ENCODE peak calls at places on chromosomes 11 and 22, in ten cellular contexts. J is K562, R is transverse colon, A is GM12891, V is breast epithelium, N is endothelial cell of umbilical vein, K is HL-60, Q is sigmoid colon, P is SK-N-MC, Z is HepG2. M is an unnamed sample.

GRCh38 chr11:61133145-61133544 is 28.1 kb downstream of the VPS37C start:
- DNase-seq in J (no peak), R (no peak), A (no peak), V (no peak), N (no peak), K (no peak), Q (peak; percentile 34), P (no peak), Z (no peak), M (no peak)

GRCh38 chr22:31891366-31892079 is 52.8 kb upstream of the YWHAH start:
- DNase-seq in J (peak; percentile 51), R (no peak), A (no peak), V (no peak), N (no peak), K (no peak), Q (no peak), P (no peak), Z (no peak), M (no peak)

GRCh38 chr22:40803292-40803691 is 15.9 kb downstream of the SLC25A17 start:
- DNase-seq in J (no peak), R (no peak), A (no peak), V (no peak), N (peak; percentile 30), K (no peak), Q (no peak), P (no peak), Z (no peak), M (no peak)

GRCh38 chr11:78957481-78958245 is 383.0 kb upstream of the NARS2 start:
- DNase-seq in J (no peak), R (no peak), A (no peak), V (no peak), N (peak; percentile 33), K (no peak), Q (no peak), P (no peak), Z (no peak), M (no peak)

GRCh38 chr11:23991140-23991539 is 505.7 kb upstream of the LUZP2 start:
- DNase-seq in J (no peak), R (no peak), A (no peak), V (no peak), N (peak; percentile 37), K (no peak), Q (no peak), P (no peak), Z (no peak), M (no peak)

GRCh38 chr11:34342008-34342533 is 15.7 kb downstream of the ABTB2 start:
- DNase-seq in J (no peak), R (peak; percentile 60), A (no peak), V (peak; percentile 26), N (no peak), K (no peak), Q (peak; percentile 67), P (no peak), Z (no peak), M (no peak)

GRCh38 chr11:7281083-7281482 is 29.4 kb downstream of the SYT9 start:
- DNase-seq in J (no peak), R (no peak), A (no peak), V (peak; percentile 24), N (peak; percentile 20), K (no peak), Q (no peak), P (no peak), Z (peak; percentile 4), M (no peak)

GRCh38 chr11:100890779-100891178 is 203.7 kb downstream of the ARHGAP42 start:
- DNase-seq in J (no peak), R (no peak), A (no peak), V (no peak), N (no peak), K (no peak), Q (no peak), P (no peak), Z (no peak), M (no peak)

GRCh38 chr22:48742191-48742555 is 1085.5 kb downstream of the BRD1 start:
- DNase-seq in J (no peak), R (no peak), A (no peak), V (no peak), N (no peak), K (no peak), Q (no peak), P (no peak), Z (no peak), M (peak; percentile 79)

GRCh38 chr11:46352063-46352841 is 5.0 kb downstream of the DGKZ start:
- DNase-seq in J (peak; percentile 75), R (peak; percentile 41), A (peak; percentile 70), V (peak; percentile 69), N (peak; percentile 30), K (peak; percentile 54), Q (no peak), P (no peak), Z (no peak), M (no peak)

GRCh38 chr11:65113361-65113756 is 1.7 kb downstream of the TM7SF2 start:
- DNase-seq in J (no peak), R (no peak), A (no peak), V (no peak), N (no peak), K (no peak), Q (peak; percentile 66), P (no peak), Z (no peak), M (peak; percentile 75)

GRCh38 chr11:46100670-46101069 is 20.6 kb downstream of the PHF21A start:
- DNase-seq in J (no peak), R (no peak), A (no peak), V (no peak), N (no peak), K (no peak), Q (no peak), P (no peak), Z (no peak), M (no peak)

GRCh38 chr11:107316426-107316825 is 141.2 kb downstream of the CWF19L2 start:
- DNase-seq in J (no peak), R (no peak), A (no peak), V (no peak), N (no peak), K (no peak), Q (no peak), P (no peak), Z (no peak), M (no peak)

GRCh38 chr11:80846979-80847378 is 1406.1 kb upstream of the TENM4 start:
- DNase-seq in J (no peak), R (no peak), A (no peak), V (no peak), N (peak; percentile 73), K (no peak), Q (no peak), P (no peak), Z (no peak), M (no peak)

GRCh38 chr22:39703890-39704658 is 133.5 kb downstream of the CACNA1I start:
- DNase-seq in J (no peak), R (peak; percentile 17), A (no peak), V (peak; percentile 22), N (no peak), K (no peak), Q (no peak), P (no peak), Z (no peak), M (no peak)

GRCh38 chr11:111303476-111303875 is 5.1 kb downstream of the POU2AF3 start:
- DNase-seq in J (no peak), R (peak; percentile 61), A (no peak), V (no peak), N (no peak), K (no peak), Q (no peak), P (no peak), Z (peak; percentile 41), M (no peak)

GRCh38 chr11:37988031-37988430 is 1390.0 kb upstream of the RAG2 start:
- DNase-seq in J (no peak), R (no peak), A (no peak), V (no peak), N (peak; percentile 66), K (no peak), Q (no peak), P (peak; percentile 44), Z (no peak), M (no peak)

GRCh38 chr11:73916435-73916834 is 34.4 kb upstream of the DNAJB13 start:
- DNase-seq in J (no peak), R (no peak), A (no peak), V (no peak), N (no peak), K (no peak), Q (no peak), P (no peak), Z (no peak), M (no peak)
- TF ChIP-seq POLR2AphosphoS5 in J (no peak), R (no peak), A (no peak), V (no peak), N (no peak), K (no peak), Q (no peak), P (no peak), Z (no peak), M (no peak)

GRCh38 chr11:94762995-94763394 is 5.2 kb upstream of the AMOTL1 start:
- DNase-seq in J (no peak), R (no peak), A (no peak), V (no peak), N (no peak), K (no peak), Q (no peak), P (no peak), Z (no peak), M (no peak)
- TF ChIP-seq POLR2AphosphoS5 in J (no peak), R (no peak), A (no peak), V (no peak), N (no peak), K (no peak), Q (no peak), P (no peak), Z (no peak), M (no peak)

DNA sequence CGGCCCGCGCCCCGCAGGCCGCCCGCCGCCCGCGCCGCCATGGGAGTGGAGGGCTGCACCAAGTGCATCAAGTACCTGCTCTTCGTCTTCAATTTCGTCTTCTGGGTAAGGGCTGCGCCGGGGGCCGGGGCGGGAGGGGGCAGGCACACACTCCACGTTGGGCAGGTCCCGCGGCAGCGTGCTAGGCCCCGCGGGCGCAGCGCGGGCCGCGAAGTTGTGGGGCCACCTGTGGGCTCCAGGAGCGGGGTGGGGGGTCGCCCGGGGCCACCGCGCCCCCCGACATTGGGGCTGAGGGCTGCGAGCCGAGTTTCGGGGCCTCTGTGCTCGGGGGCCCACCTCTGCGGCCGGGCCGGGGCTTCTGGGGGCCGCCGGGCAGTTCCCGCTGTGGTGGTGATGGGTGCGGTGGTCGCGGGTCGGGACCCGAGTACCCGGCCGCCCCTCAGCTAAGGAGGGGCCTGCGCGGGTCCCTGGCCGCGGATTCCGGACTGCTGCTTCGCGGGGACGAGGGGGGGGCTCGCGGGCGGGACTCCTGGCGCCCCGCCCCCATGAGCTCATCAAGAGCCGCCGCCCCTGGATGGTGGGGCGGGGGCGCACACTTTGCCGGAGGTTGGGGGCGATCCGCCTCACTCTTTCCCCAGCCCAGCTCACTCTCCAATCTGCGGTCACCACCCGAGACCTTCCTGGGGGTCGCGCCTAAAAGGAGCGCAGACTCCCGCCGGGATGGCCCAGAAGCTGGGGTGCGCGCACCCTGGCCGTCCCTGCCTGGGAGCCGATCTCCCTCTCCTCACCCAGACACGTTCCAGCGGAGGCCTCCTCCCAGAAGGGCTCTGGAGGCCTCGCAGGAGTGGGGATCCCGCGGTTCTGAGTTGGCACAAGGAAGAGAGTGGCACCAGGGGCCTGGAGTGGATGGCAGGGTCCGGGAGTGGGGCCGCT is 667 bp downstream of the CD81 start:
- DNase-seq in J (peak; percentile 81), R (peak; percentile 72), A (peak; percentile 78), V (peak; percentile 79), N (peak; percentile 58), K (no peak), Q (peak; percentile 88), P (no peak), Z (no peak), M (peak; percentile 87)
- TF ChIP-seq POLR2AphosphoS5 in J (no peak), R (peak; percentile 21), A (no peak), V (no peak), N (peak; percentile 17), K (no peak), Q (peak; percentile 74), P (peak; percentile 47), Z (no peak), M (no peak)

GRCh38 chr22:46352691-46353386 is 17.3 kb downstream of the TRMU start:
- DNase-seq in J (no peak), R (peak; percentile 6), A (no peak), V (no peak), N (no peak), K (peak; percentile 47), Q (no peak), P (no peak), Z (no peak), M (no peak)
- TF ChIP-seq POLR2AphosphoS5 in J (no peak), R (no peak), A (no peak), V (no peak), N (no peak), K (no peak), Q (no peak), P (no peak), Z (no peak), M (no peak)

M was measured in suprapubic skin.